ENCODE peak calls at places on chromosomes 16 and 17, in seven cellular contexts. M is bronchial epithelial cell, T is pancreas, E is osteocyte, Y is fibroblast of mammary gland, U is heart left ventricle, R is D721Med. O is an unnamed sample.

GRCh38 chr17:61354895-61355294 is 44.7 kb upstream of the TBX2 start:
- DNase-seq in M (no peak), T (no peak), E (no peak), Y (no peak), U (no peak), R (no peak), O (no peak)

GRCh38 chr16:2835638-2836493 is 5.8 kb downstream of the ZG16B start:
- DNase-seq in M (peak; percentile 97), T (peak; percentile 64), E (no peak), Y (peak; percentile 87), U (peak; percentile 37), R (no peak), O (no peak)

GRCh38 chr16:74725641-74726040 is 25.0 kb upstream of the MLKL start:
- DNase-seq in M (no peak), T (no peak), E (no peak), Y (no peak), U (no peak), R (no peak), O (no peak)

GRCh38 chr17:44123356-44124117 is at the start of gene HDAC5:
- DNase-seq in M (peak; percentile 77), T (peak; percentile 96), E (peak; percentile 98), Y (peak; percentile 91), U (peak; percentile 97), R (peak; percentile 82), O (peak; percentile 95)

GRCh38 chr17:4176803-4177472 is 33.9 kb downstream of the CYB5D2 start:
- DNase-seq in M (no peak), T (no peak), E (no peak), Y (no peak), U (no peak), R (no peak), O (no peak)

GRCh38 chr16:69566437-69567030 is 768 bp downstream of the NFAT5 start:
- DNase-seq in M (peak; percentile 44), T (peak; percentile 39), E (no peak), Y (peak; percentile 72), U (peak; percentile 71), R (no peak), O (peak; percentile 71)

GRCh38 chr17:82440991-82441627 is 9.4 kb downstream of the CYBC1 start:
- DNase-seq in M (no peak), T (no peak), E (no peak), Y (no peak), U (no peak), R (no peak), O (no peak)

GRCh38 chr17:45308016-45308365 is 8.8 kb downstream of the MAP3K14 start:
- DNase-seq in M (no peak), T (no peak), E (no peak), Y (no peak), U (no peak), R (no peak), O (no peak)

GRCh38 chr16:50201784-50202183 is 48.7 kb downstream of the TENT4B start:
- DNase-seq in M (peak; percentile 30), T (no peak), E (no peak), Y (peak; percentile 24), U (no peak), R (no peak), O (no peak)

GRCh38 chr16:48912360-48912759 is 302.4 kb upstream of the N4BP1 start:
- DNase-seq in M (no peak), T (no peak), E (no peak), Y (no peak), U (no peak), R (no peak), O (no peak)

GRCh38 chr17:5069724-5070123 is 8.5 kb upstream of the ZFP3 start:
- DNase-seq in M (no peak), T (no peak), E (no peak), Y (no peak), U (no peak), R (no peak), O (no peak)

GRCh38 chr17:56260421-56260820 is 107.1 kb downstream of the ANKFN1 start:
- DNase-seq in M (no peak), T (no peak), E (no peak), Y (peak; percentile 83), U (no peak), R (no peak), O (no peak)

GRCh38 chr17:18259621-18260331 is 686 bp upstream of the MIEF2 start:
- DNase-seq in M (peak; percentile 89), T (no peak), E (no peak), Y (no peak), U (no peak), R (no peak), O (no peak)

GRCh38 chr17:41785091-41785875 is 1.2 kb downstream of the JUP start:
- DNase-seq in M (peak; percentile 66), T (no peak), E (no peak), Y (no peak), U (peak; percentile 73), R (no peak), O (no peak)

GRCh38 chr17:31787857-31788570 is 71.0 kb downstream of the COPRS start:
- DNase-seq in M (peak; percentile 98), T (no peak), E (no peak), Y (peak; percentile 91), U (no peak), R (no peak), O (no peak)

GRCh38 chr16:5504028-5504758 is 406.6 kb upstream of the EEF2KMT start:
- DNase-seq in M (no peak), T (no peak), E (no peak), Y (no peak), U (no peak), R (no peak), O (no peak)

GRCh38 chr17:12642034-12642433 is 23.7 kb upstream of the MYOCD start:
- DNase-seq in M (no peak), T (no peak), E (no peak), Y (no peak), U (no peak), R (no peak), O (no peak)

GRCh38 chr16:4390266-4391260 is 18.9 kb downstream of the VASN start:
- DNase-seq in M (no peak), T (no peak), E (no peak), Y (no peak), U (no peak), R (no peak), O (no peak)
- TF ChIP-seq CTCF in M (no peak), T (no peak), E (peak; percentile 18), Y (peak; percentile 4), U (no peak), R (no peak), O (peak; percentile 24)

GRCh38 chr16:57956924-57957323 is 14.0 kb downstream of the CNGB1 start:
- DNase-seq in M (no peak), T (no peak), E (no peak), Y (no peak), U (no peak), R (no peak), O (no peak)

GRCh38 chr16:57959121-57959520 is 11.8 kb downstream of the CNGB1 start:
- DNase-seq in M (no peak), T (no peak), E (no peak), Y (no peak), U (no peak), R (no peak), O (no peak)

GRCh38 chr16:57958544-57958943 is 12.4 kb downstream of the CNGB1 start:
- DNase-seq in M (no peak), T (no peak), E (no peak), Y (no peak), U (no peak), R (no peak), O (no peak)

GRCh38 chr16:57956270-57956808 is 14.6 kb downstream of the CNGB1 start:
- DNase-seq in M (no peak), T (no peak), E (no peak), Y (no peak), U (no peak), R (no peak), O (no peak)

GRCh38 chr16:57957396-57958392 is 13.2 kb downstream of the CNGB1 start:
- DNase-seq in M (no peak), T (no peak), E (no peak), Y (no peak), U (no peak), R (no peak), O (no peak)
- TF ChIP-seq CTCF in M (no peak), T (no peak), E (no peak), Y (no peak), U (no peak), R (no peak), O (no peak)

GRCh38 chr17:78347453-78347852 is 12.4 kb downstream of the SOCS3 start:
- DNase-seq in M (no peak), T (peak; percentile 86), E (no peak), Y (no peak), U (no peak), R (no peak), O (no peak)

GRCh38 chr17:78348055-78348745 is 11.7 kb downstream of the SOCS3 start:
- DNase-seq in M (no peak), T (no peak), E (no peak), Y (no peak), U (no peak), R (no peak), O (no peak)

GRCh38 chr17:78345172-78345571 is 14.7 kb downstream of the SOCS3 start:
- DNase-seq in M (no peak), T (no peak), E (no peak), Y (no peak), U (no peak), R (no peak), O (no peak)

GRCh38 chr17:78345791-78346494 is 13.9 kb downstream of the SOCS3 start:
- DNase-seq in M (no peak), T (peak; percentile 69), E (no peak), Y (no peak), U (no peak), R (no peak), O (no peak)

DNA sequence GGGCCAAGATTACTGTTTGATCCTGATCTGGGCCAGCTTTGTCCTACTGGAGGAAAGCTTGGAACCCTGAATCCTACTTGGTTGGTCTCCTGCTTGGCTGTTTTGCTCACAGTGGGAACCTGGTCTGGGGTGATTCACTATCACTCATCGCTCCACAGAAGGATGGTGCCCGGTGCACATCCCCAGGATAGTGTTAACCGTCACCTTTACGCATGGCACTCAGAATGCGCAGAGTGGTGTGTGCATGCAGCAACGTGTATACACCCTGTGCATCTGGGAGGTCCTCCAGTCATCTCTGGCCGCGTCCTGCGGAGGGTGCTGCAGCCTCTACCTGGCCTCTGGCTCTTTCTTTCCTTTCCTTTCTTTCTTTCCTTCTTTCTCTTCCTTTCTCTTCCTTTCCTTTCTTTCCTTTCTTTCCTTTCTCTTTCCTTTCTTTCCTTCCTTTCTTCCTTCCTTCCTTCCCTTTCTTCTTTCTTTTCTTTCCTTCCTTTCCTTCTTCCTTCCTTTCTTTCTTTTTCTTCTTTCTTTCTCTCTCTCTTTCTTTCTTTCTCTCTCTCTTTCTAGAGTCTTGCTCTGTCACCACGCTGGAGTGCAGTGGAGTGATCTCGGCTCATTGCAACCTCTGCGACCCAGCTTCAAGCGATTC is 13.1 kb downstream of the SOCS3 start:
- DNase-seq in M (peak; percentile 70), T (no peak), E (no peak), Y (peak; percentile 52), U (no peak), R (no peak), O (no peak)
- TF ChIP-seq CTCF in M (no peak), T (no peak), E (no peak), Y (no peak), U (no peak), R (no peak), O (no peak)

DNA sequence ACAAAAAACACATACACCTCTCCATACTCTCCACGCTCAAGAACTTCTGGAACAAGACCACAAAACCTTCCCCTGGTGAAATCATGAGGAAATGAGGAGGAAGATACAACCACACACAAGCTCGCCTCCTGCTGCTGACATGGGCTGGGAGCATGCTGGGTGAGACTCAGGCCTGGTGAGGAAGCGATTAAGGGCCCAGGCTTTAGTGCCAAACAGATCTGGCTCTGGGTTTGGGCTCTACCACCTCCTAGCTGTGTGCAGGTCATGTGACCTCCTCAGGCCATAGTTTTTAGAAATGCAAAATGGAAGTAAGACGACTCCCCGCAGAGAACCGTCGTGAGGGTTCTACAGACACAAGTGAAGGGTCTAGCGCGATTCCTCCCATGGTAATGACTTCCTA is 41.3 kb downstream of the VAC14 start:
- DNase-seq in M (no peak), T (no peak), E (no peak), Y (no peak), U (no peak), R (no peak), O (no peak)
- TF ChIP-seq CTCF in M (no peak), T (no peak), E (no peak), Y (no peak), U (no peak), R (no peak), O (no peak)